ENCODE peak calls at places on chromosomes 3 and 15, in nine cellular contexts. S is transverse colon; L is foreskin fibroblast; Y is lower lobe of right lung; T is GM23338; U is activated naive CD4-positive, alpha-beta T cell treated with anti-CD3 and anti-CD28 coated beads for 36 hours; Z is naive thymus-derived CD8-positive, alpha-beta T cell; I is cardiac muscle cell; K is HTR-8/SVneo. X is an unnamed sample.

GRCh38 chr3:30289324-30289723 is 317.1 kb upstream of the TGFBR2 start:
- DNase-seq in S (peak; percentile 13), L (no peak), Y (no peak), T (no peak), U (no peak), Z (no peak), I (no peak), K (no peak), X (no peak)

GRCh38 chr3:159726231-159726964 is 262.2 kb upstream of the IL12A start:
- DNase-seq in S (no peak), L (no peak), Y (no peak), T (no peak), U (no peak), Z (no peak), I (no peak), K (peak; percentile 40), X (no peak)

GRCh38 chr3:115428825-115429224 is 194.5 kb upstream of the GAP43 start:
- DNase-seq in S (no peak), L (no peak), Y (no peak), T (peak; percentile 6), U (no peak), Z (no peak), I (peak; percentile 80), K (no peak), X (no peak)

GRCh38 chr15:50354838-50355611 is at the start of gene GABPB1:
- DNase-seq in S (peak; percentile 89), L (peak; percentile 95), Y (peak; percentile 92), T (peak; percentile 91), U (peak; percentile 90), Z (peak; percentile 94), I (peak; percentile 91), K (peak; percentile 88), X (peak; percentile 99)

GRCh38 chr15:51183076-51183475 is 88.4 kb upstream of the TNFAIP8L3 start:
- DNase-seq in S (no peak), L (no peak), Y (no peak), T (no peak), U (no peak), Z (no peak), I (no peak), K (no peak), X (no peak)

GRCh38 chr3:69914395-69914794 is 85.1 kb upstream of the SAMMSON start:
- DNase-seq in S (no peak), L (no peak), Y (no peak), T (no peak), U (no peak), Z (no peak), I (no peak), K (no peak), X (no peak)

GRCh38 chr3:170584585-170585007 is 1.3 kb downstream of the SLC7A14 start:
- DNase-seq in S (peak; percentile 42), L (peak; percentile 44), Y (peak; percentile 68), T (peak; percentile 97), U (peak; percentile 73), Z (peak; percentile 33), I (peak; percentile 94), K (peak; percentile 76), X (peak; percentile 50)

GRCh38 chr3:149510480-149510879 is 36.0 kb downstream of the TM4SF4 start:
- DNase-seq in S (no peak), L (no peak), Y (no peak), T (no peak), U (no peak), Z (no peak), I (no peak), K (no peak), X (no peak)

GRCh38 chr3:124467980-124468902 is 262.0 kb upstream of the UMPS start:
- DNase-seq in S (peak; percentile 41), L (peak; percentile 19), Y (no peak), T (peak; percentile 76), U (peak; percentile 39), Z (no peak), I (peak; percentile 57), K (peak; percentile 52), X (peak; percentile 52)

GRCh38 chr3:14392803-14393319 is 9.5 kb upstream of the SLC6A6 start:
- DNase-seq in S (no peak), L (no peak), Y (no peak), T (no peak), U (no peak), Z (no peak), I (peak; percentile 32), K (no peak), X (no peak)

GRCh38 chr15:98967096-98967495 is 40.5 kb downstream of the PGPEP1L start:
- DNase-seq in S (no peak), L (no peak), Y (no peak), T (no peak), U (no peak), Z (no peak), I (no peak), K (no peak), X (no peak)